ENCODE peak calls at places on chromosomes 11 and 22, in seven cellular contexts. N is transverse colon, F is esophagus muscularis mucosa, G is stomach, T is A549, H is tibial nerve, I is HepG2. C is an unnamed sample.

GRCh38 chr11:107217444-107217843 is 199.2 kb upstream of the GUCY1A2 start:
- DNase-seq in N (no peak), F (no peak), G (no peak), T (no peak), H (no peak), I (no peak), C (no peak)

GRCh38 chr11:102599642-102600261 is 25.4 kb downstream of the MMP20 start:
- DNase-seq in N (no peak), F (no peak), G (no peak), T (peak), H (no peak), I (peak), C (no peak)

GRCh38 chr11:128890543-128891409 is at the start of gene KCNJ5:
- DNase-seq in N (no peak), F (no peak), G (peak), T (peak), H (no peak), I (no peak), C (peak)

GRCh38 chr22:42844756-42845155 is 12.3 kb downstream of the ARFGAP3 start:
- DNase-seq in N (no peak), F (no peak), G (no peak), T (no peak), H (no peak), I (no peak), C (no peak)

GRCh38 chr11:46210133-46210636 is 67.3 kb upstream of the CREB3L1 start:
- DNase-seq in N (no peak), F (no peak), G (no peak), T (peak), H (no peak), I (peak), C (peak)

GRCh38 chr11:24714601-24715000 is 217.7 kb downstream of the LUZP2 start:
- DNase-seq in N (no peak), F (no peak), G (no peak), T (no peak), H (no peak), I (no peak), C (no peak)

GRCh38 chr22:48241658-48242057 is 1479.2 kb downstream of the TBC1D22A start:
- DNase-seq in N (no peak), F (no peak), G (peak), T (no peak), H (no peak), I (no peak), C (no peak)

GRCh38 chr22:36110306-36110791 is 50.2 kb downstream of the APOL3 start:
- DNase-seq in N (no peak), F (no peak), G (no peak), T (no peak), H (no peak), I (no peak), C (no peak)

GRCh38 chr11:93039841-93040240 is 70.4 kb downstream of the MTNR1B start:
- DNase-seq in N (no peak), F (no peak), G (no peak), T (no peak), H (no peak), I (no peak), C (no peak)

GRCh38 chr11:116066777-116067176 is 562.6 kb upstream of the CADM1 start:
- DNase-seq in N (no peak), F (no peak), G (no peak), T (no peak), H (no peak), I (no peak), C (no peak)

GRCh38 chr11:119000906-119001305 is 3.0 kb downstream of the CENATAC start:
- DNase-seq in N (no peak), F (no peak), G (no peak), T (no peak), H (no peak), I (no peak), C (no peak)

GRCh38 chr11:122276221-122276620 is 160.2 kb upstream of the BLID start:
- DNase-seq in N (no peak), F (no peak), G (no peak), T (no peak), H (no peak), I (no peak), C (no peak)

GRCh38 chr11:111942826-111943225 is 5.7 kb downstream of the DIXDC1 start:
- DNase-seq in N (no peak), F (no peak), G (no peak), T (no peak), H (no peak), I (no peak), C (no peak)

GRCh38 chr11:70467196-70468085 is 69.1 kb downstream of the CTTN start:
- DNase-seq in N (peak), F (no peak), G (peak), T (peak), H (peak), I (peak), C (no peak)

GRCh38 chr11:71948314-71949027 is 19.6 kb downstream of the RNF121 start:
- DNase-seq in N (peak), F (no peak), G (peak), T (no peak), H (no peak), I (peak), C (no peak)

GRCh38 chr22:45784357-45785277 is 113.0 kb downstream of the ATXN10 start:
- DNase-seq in N (no peak), F (no peak), G (no peak), T (no peak), H (no peak), I (no peak), C (no peak)

GRCh38 chr11:72799441-72799840 is 5.6 kb upstream of the STARD10 start:
- DNase-seq in N (no peak), F (no peak), G (no peak), T (no peak), H (no peak), I (no peak), C (no peak)

GRCh38 chr11:75465701-75466531 is 32.9 kb upstream of the KLHL35 start:
- DNase-seq in N (no peak), F (no peak), G (no peak), T (no peak), H (no peak), I (no peak), C (no peak)

GRCh38 chr11:65224939-65225283 is 36.9 kb upstream of the POLA2 start:
- DNase-seq in N (peak), F (no peak), G (peak), T (peak), H (peak), I (no peak), C (no peak)

GRCh38 chr11:47184711-47185304 is 1.4 kb downstream of the PACSIN3 start:
- DNase-seq in N (no peak), F (no peak), G (peak), T (no peak), H (no peak), I (peak), C (peak)

GRCh38 chr11:4127357-4127756 is 32.8 kb downstream of the RRM1 start:
- DNase-seq in N (no peak), F (no peak), G (no peak), T (no peak), H (no peak), I (no peak), C (no peak)

GRCh38 chr11:79052539-79052938 is 388.3 kb downstream of the TENM4 start:
- DNase-seq in N (no peak), F (no peak), G (no peak), T (no peak), H (no peak), I (no peak), C (no peak)

GRCh38 chr11:19092342-19092741 is 24.6 kb upstream of the ZDHHC13 start:
- DNase-seq in N (no peak), F (no peak), G (no peak), T (no peak), H (no peak), I (no peak), C (no peak)

GRCh38 chr11:110962907-110963306 is 250.7 kb upstream of the ARHGAP20 start:
- DNase-seq in N (no peak), F (no peak), G (no peak), T (no peak), H (no peak), I (no peak), C (no peak)

GRCh38 chr11:126544311-126545056 is 189.0 kb downstream of the ST3GAL4 start:
- DNase-seq in N (peak), F (no peak), G (no peak), T (no peak), H (no peak), I (no peak), C (no peak)

GRCh38 chr22:21628386-21629261 is 1.2 kb downstream of the YDJC start:
- DNase-seq in N (no peak), F (no peak), G (no peak), T (no peak), H (no peak), I (no peak), C (peak)

GRCh38 chr11:43419460-43419859 is 60.7 kb downstream of the TTC17 start:
- DNase-seq in N (peak), F (no peak), G (peak), T (peak), H (no peak), I (peak), C (no peak)

GRCh38 chr11:119403021-119403420 is 20.0 kb downstream of the THY1 start:
- DNase-seq in N (no peak), F (no peak), G (no peak), T (no peak), H (no peak), I (no peak), C (no peak)

GRCh38 chr22:38304526-38304925 is 12.7 kb downstream of the CSNK1E start:
- DNase-seq in N (no peak), F (no peak), G (no peak), T (no peak), H (peak), I (no peak), C (no peak)

GRCh38 chr11:71407356-71407755 is 40.8 kb downstream of the DHCR7 start:
- DNase-seq in N (no peak), F (no peak), G (no peak), T (no peak), H (no peak), I (no peak), C (no peak)

GRCh38 chr11:1032310-1032891 is 4.1 kb downstream of the MUC6 start:
- DNase-seq in N (no peak), F (no peak), G (no peak), T (no peak), H (no peak), I (no peak), C (no peak)

GRCh38 chr11:124108158-124108557 is 7.1 kb upstream of the VWA5A start:
- DNase-seq in N (peak), F (no peak), G (no peak), T (no peak), H (no peak), I (peak), C (no peak)

GRCh38 chr11:118522571-118523072 is 4.7 kb upstream of the TTC36 start:
- DNase-seq in N (no peak), F (no peak), G (no peak), T (no peak), H (no peak), I (peak), C (no peak)

GRCh38 chr11:128860571-128861361 is 6.3 kb downstream of the KCNJ1 start:
- DNase-seq in N (no peak), F (no peak), G (no peak), T (no peak), H (no peak), I (no peak), C (no peak)

GRCh38 chr22:46119729-46120419 is 30.5 kb upstream of the PPARA start:
- DNase-seq in N (no peak), F (no peak), G (no peak), T (no peak), H (no peak), I (no peak), C (no peak)

GRCh38 chr11:77351281-77351905 is 49.9 kb upstream of the GDPD4 start:
- DNase-seq in N (no peak), F (no peak), G (no peak), T (no peak), H (no peak), I (no peak), C (no peak)

GRCh38 chr11:105334025-105334714 is 194.6 kb upstream of the CARD18 start:
- DNase-seq in N (no peak), F (no peak), G (no peak), T (no peak), H (no peak), I (no peak), C (no peak)
- TF ChIP-seq EP300 in N (no peak), F (no peak), G (no peak), T (no peak), H (no peak), I (no peak), C (no peak)

GRCh38 chr22:29912141-29912540 is 29.2 kb downstream of the MTMR3 start:
- DNase-seq in N (no peak), F (no peak), G (no peak), T (no peak), H (no peak), I (no peak), C (no peak)

GRCh38 chr22:29912605-29913398 is 29.8 kb downstream of the MTMR3 start:
- DNase-seq in N (no peak), F (no peak), G (no peak), T (no peak), H (no peak), I (no peak), C (no peak)

GRCh38 chr22:29914991-29915390 is 32.0 kb downstream of the MTMR3 start:
- DNase-seq in N (no peak), F (no peak), G (no peak), T (no peak), H (no peak), I (no peak), C (no peak)

GRCh38 chr22:29916007-29916544 is 33.1 kb downstream of the MTMR3 start:
- DNase-seq in N (no peak), F (no peak), G (no peak), T (no peak), H (no peak), I (no peak), C (no peak)

DNA sequence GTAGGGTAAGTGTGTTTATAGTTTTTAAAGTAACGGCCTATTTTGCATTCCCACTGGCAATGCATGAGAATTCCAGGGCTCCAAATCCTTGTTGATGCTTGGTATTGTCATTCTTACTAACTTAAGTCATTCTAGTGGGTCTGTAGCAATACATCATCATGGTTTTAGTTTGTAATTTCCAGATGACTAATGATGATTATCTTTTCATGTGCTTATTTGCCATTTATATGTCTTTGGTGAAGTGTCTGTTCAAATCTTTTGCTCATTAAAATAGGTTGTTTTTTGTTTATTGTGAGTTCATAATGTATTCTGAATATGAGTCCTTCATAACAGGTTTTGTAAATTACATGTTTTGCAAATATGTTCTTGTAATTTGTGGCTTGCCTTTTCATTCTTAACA is 31.2 kb downstream of the MTMR3 start:
- DNase-seq in N (no peak), F (no peak), G (no peak), T (no peak), H (no peak), I (no peak), C (no peak)
- H3K27ac ChIP-seq in N (peak), F (peak), G (peak), T (no peak), H (no peak), I (no peak), C (no peak)

GRCh38 chr11:95487391-95487790 is 256.4 kb upstream of the SESN3 start:
- DNase-seq in N (no peak), F (no peak), G (no peak), T (no peak), H (no peak), I (no peak), C (no peak)
- TF ChIP-seq EP300 in N (no peak), F (no peak), G (no peak), T (no peak), H (no peak), I (no peak), C (no peak)

GRCh38 chr11:83768476-83768875 is 482.3 kb upstream of the CCDC90B start:
- DNase-seq in N (no peak), F (no peak), G (no peak), T (no peak), H (no peak), I (no peak), C (no peak)

GRCh38 chr11:83760942-83761341 is 474.8 kb upstream of the CCDC90B start:
- DNase-seq in N (no peak), F (no peak), G (no peak), T (no peak), H (no peak), I (no peak), C (no peak)

GRCh38 chr11:83759148-83759547 is 473.0 kb upstream of the CCDC90B start:
- DNase-seq in N (no peak), F (no peak), G (no peak), T (no peak), H (no peak), I (no peak), C (no peak)

GRCh38 chr11:83766932-83767331 is 480.8 kb upstream of the CCDC90B start:
- DNase-seq in N (no peak), F (no peak), G (no peak), T (no peak), H (no peak), I (no peak), C (no peak)

DNA sequence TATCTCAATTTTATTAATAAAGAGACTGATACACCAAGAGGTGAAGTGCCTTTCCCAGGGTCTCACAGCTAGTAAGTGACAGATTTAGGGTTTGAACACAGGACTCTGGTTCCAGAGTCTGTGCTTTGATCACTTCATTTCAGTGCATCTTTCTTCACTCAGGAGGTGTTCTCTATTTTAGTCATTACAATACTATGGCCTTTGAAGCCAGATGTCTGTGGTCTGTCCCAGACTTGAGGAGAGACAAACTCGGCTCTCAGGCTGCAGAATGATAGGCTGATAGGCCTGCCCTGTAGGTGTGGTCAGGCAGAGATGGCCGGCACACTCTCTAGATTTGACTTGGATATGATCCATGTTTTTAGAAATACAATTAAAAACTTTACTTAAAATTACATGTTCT is 478.5 kb upstream of the CCDC90B start:
- DNase-seq in N (no peak), F (no peak), G (no peak), T (no peak), H (no peak), I (no peak), C (no peak)
- H3K27ac ChIP-seq in N (no peak), F (no peak), G (no peak), T (no peak), H (no peak), I (no peak), C (no peak)